ENCODE peak calls at places on chromosomes 6 and 20, in five cellular contexts. Y is HT1080; P is caudate nucleus; B is tibial artery; W is effector CD4-positive, alpha-beta T cell. T is an unnamed sample.

GRCh38 chr6:22057962-22058361 is 238.9 kb downstream of the PRL start:
- DNase-seq in Y (no peak), P (no peak), B (no peak), W (no peak), T (no peak)

GRCh38 chr20:47859255-47859654 is 74.0 kb upstream of the SULF2 start:
- DNase-seq in Y (no peak), P (no peak), B (no peak), W (no peak), T (no peak)

GRCh38 chr6:6395581-6396197 is 75.2 kb upstream of the F13A1 start:
- DNase-seq in Y (no peak), P (no peak), B (no peak), W (no peak), T (no peak)

GRCh38 chr6:145738265-145738664 is 2.9 kb upstream of the EPM2A start:
- DNase-seq in Y (no peak), P (no peak), B (no peak), W (no peak), T (no peak)

GRCh38 chr6:137102851-137103492 is 58.2 kb upstream of the IL20RA start:
- DNase-seq in Y (no peak), P (no peak), B (no peak), W (no peak), T (no peak)

GRCh38 chr20:57560554-57561355 is at the start of gene PCK1:
- DNase-seq in Y (no peak), P (no peak), B (peak; percentile 77), W (no peak), T (peak; percentile 17)

GRCh38 chr6:14272111-14273085 is 154.8 kb downstream of the CD83 start:
- DNase-seq in Y (peak; percentile 96), P (no peak), B (no peak), W (no peak), T (peak; percentile 95)

GRCh38 chr6:83844170-83844569 is 9.0 kb upstream of the RIPPLY2 start:
- DNase-seq in Y (peak; percentile 59), P (no peak), B (no peak), W (no peak), T (no peak)

GRCh38 chr6:165184192-165184979 is 125.0 kb downstream of the C6orf118 start:
- DNase-seq in Y (no peak), P (no peak), B (no peak), W (no peak), T (no peak)

GRCh38 chr6:118680452-118681095 is 29.2 kb upstream of the CEP85L start:
- DNase-seq in Y (no peak), P (no peak), B (no peak), W (no peak), T (no peak)